ENCODE peak calls at places on chromosomes 3 and 15, in eight cellular contexts. C, O, Q, G, S, F, M and I are unnamed samples. For H3K27me3, the result is how much of the 10 kb centered on the place peaks cover.

GRCh38 chr3:31436830-31437229 is 95.9 kb upstream of the STT3B start:
- DNase-seq in Q (no peak), C (no peak), S (no peak), G (no peak), F (no peak), O (no peak), M (no peak), I (no peak)

GRCh38 chr3:72288955-72289707 is 504.2 kb upstream of the PROK2 start:
- DNase-seq in M (no peak), O (peak), F (no peak), Q (peak), G (peak), S (peak), C (peak), I (no peak)

GRCh38 chr3:130918328-130918727 is 24.4 kb downstream of the ATP2C1 start:
- DNase-seq in F (no peak), S (no peak), O (no peak), C (no peak), M (no peak), G (no peak), Q (peak), I (no peak)

GRCh38 chr15:98938804-98939203 is 68.8 kb downstream of the PGPEP1L start:
- DNase-seq in S (no peak), G (no peak), O (no peak), Q (no peak), F (no peak), C (no peak), M (no peak), I (no peak)

GRCh38 chr3:180070925-180071324 is 34.2 kb upstream of the PEX5L start:
- DNase-seq in F (no peak), Q (no peak), O (no peak), S (no peak), M (no peak), C (no peak), G (no peak), I (no peak)

GRCh38 chr3:8492744-8493511 is 8.7 kb upstream of the LMCD1 start:
- DNase-seq in M (no peak), C (no peak), O (no peak), G (no peak), S (no peak), F (no peak), Q (no peak), I (no peak)

GRCh38 chr3:69086133-69086722 is 1.5 kb downstream of the ARL6IP5 start:
- DNase-seq in G (peak), Q (peak), F (peak), S (peak), M (peak), C (peak), O (peak), I (peak)

GRCh38 chr3:196648856-196649255 is 9.4 kb downstream of the NRROS start:
- DNase-seq in Q (no peak), M (no peak), O (no peak), S (no peak), G (no peak), C (no peak), F (no peak), I (no peak)

GRCh38 chr3:128383316-128384235 is 83.1 kb downstream of the DNAJB8 start:
- DNase-seq in F (peak), S (peak), M (peak), O (peak), Q (peak), C (no peak), G (peak), I (peak)

GRCh38 chr3:183210341-183210740 is 42.7 kb upstream of the B3GNT5 start:
- DNase-seq in C (no peak), M (no peak), G (no peak), O (no peak), Q (no peak), S (no peak), F (no peak), I (no peak)

GRCh38 chr3:64161481-64161952 is 63.7 kb downstream of the PRICKLE2 start:
- DNase-seq in Q (no peak), C (no peak), F (no peak), G (peak), O (no peak), M (no peak), S (no peak), I (no peak)

GRCh38 chr15:30979457-30979856 is 12.0 kb downstream of the MTMR10 start:
- DNase-seq in G (no peak), F (no peak), Q (no peak), M (no peak), C (no peak), O (no peak), S (no peak), I (no peak)

GRCh38 chr3:152455989-152456388 is 187.3 kb downstream of the MBNL1 start:
- DNase-seq in C (no peak), F (no peak), G (no peak), O (no peak), M (no peak), S (no peak), Q (no peak), I (no peak)

GRCh38 chr3:38829404-38829803 is 13.4 kb upstream of the SCN10A start:
- DNase-seq in M (no peak), G (no peak), C (no peak), Q (peak), S (peak), F (no peak), O (no peak), I (no peak)

GRCh38 chr15:26050271-26050670 is 187.1 kb upstream of the ATP10A start:
- DNase-seq in C (no peak), F (no peak), G (no peak), M (no peak), Q (no peak), S (no peak), O (no peak), I (no peak)

GRCh38 chr15:80614711-80615360 is 80.3 kb upstream of the ABHD17C start:
- DNase-seq in C (no peak), M (no peak), G (no peak), F (no peak), S (no peak), Q (no peak), O (no peak), I (peak)

GRCh38 chr3:159775372-159775961 is 213.2 kb upstream of the IL12A start:
- DNase-seq in C (peak), F (no peak), O (no peak), Q (peak), G (peak), M (peak), S (peak), I (no peak)

GRCh38 chr3:182413061-182413460 is 380.2 kb upstream of the ATP11B start:
- DNase-seq in C (no peak), F (no peak), S (no peak), G (no peak), Q (no peak), O (no peak), M (no peak), I (no peak)

GRCh38 chr3:170721563-170721962 is 135.7 kb upstream of the SLC7A14 start:
- DNase-seq in Q (no peak), C (no peak), M (no peak), G (no peak), O (no peak), F (no peak), S (no peak), I (no peak)

GRCh38 chr15:80840173-80841130 is 61.3 kb downstream of the CEMIP start:
- DNase-seq in G (no peak), F (no peak), O (no peak), Q (no peak), S (no peak), C (no peak), M (no peak), I (no peak)

GRCh38 chr3:116445291-116445841 is at the start of gene LSAMP:
- DNase-seq in S (no peak), M (no peak), G (peak), Q (peak), C (peak), F (no peak), O (no peak), I (no peak)

GRCh38 chr15:62712455-62712839 is 330.1 kb upstream of the TPM1 start:
- DNase-seq in S (no peak), G (no peak), Q (no peak), M (no peak), F (no peak), C (no peak), O (no peak), I (no peak)

GRCh38 chr3:52068055-52068704 is 11.8 kb upstream of the DUSP7 start:
- DNase-seq in M (no peak), F (no peak), S (no peak), G (no peak), C (no peak), O (no peak), Q (peak), I (no peak)

GRCh38 chr15:81329446-81329845 is 5.5 kb upstream of the STARD5 start:
- DNase-seq in C (no peak), M (no peak), O (no peak), F (no peak), S (no peak), Q (no peak), G (no peak), I (no peak)

GRCh38 chr3:111729087-111729846 is 129.8 kb upstream of the PHLDB2 start:
- DNase-seq in Q (peak), G (no peak), O (peak), S (peak), M (peak), C (no peak), F (no peak), I (peak)

GRCh38 chr3:134605506-134605905 is 45.3 kb downstream of the KY start:
- DNase-seq in Q (no peak), G (no peak), O (no peak), M (no peak), S (no peak), F (no peak), C (peak), I (peak)

GRCh38 chr3:66625464-66626216 is 124.8 kb upstream of the LRIG1 start:
- DNase-seq in M (no peak), G (no peak), O (no peak), C (no peak), S (no peak), Q (peak), F (no peak), I (no peak)

GRCh38 chr3:47432673-47433072 is 43.1 kb downstream of the SCAP start:
- DNase-seq in O (no peak), F (no peak), S (no peak), C (peak), G (no peak), M (no peak), Q (no peak), I (no peak)
- H3K27ac ChIP-seq in O (no peak), F (no peak), S (no peak), C (no peak), G (no peak), M (no peak), Q (no peak), I (no peak)

DNA sequence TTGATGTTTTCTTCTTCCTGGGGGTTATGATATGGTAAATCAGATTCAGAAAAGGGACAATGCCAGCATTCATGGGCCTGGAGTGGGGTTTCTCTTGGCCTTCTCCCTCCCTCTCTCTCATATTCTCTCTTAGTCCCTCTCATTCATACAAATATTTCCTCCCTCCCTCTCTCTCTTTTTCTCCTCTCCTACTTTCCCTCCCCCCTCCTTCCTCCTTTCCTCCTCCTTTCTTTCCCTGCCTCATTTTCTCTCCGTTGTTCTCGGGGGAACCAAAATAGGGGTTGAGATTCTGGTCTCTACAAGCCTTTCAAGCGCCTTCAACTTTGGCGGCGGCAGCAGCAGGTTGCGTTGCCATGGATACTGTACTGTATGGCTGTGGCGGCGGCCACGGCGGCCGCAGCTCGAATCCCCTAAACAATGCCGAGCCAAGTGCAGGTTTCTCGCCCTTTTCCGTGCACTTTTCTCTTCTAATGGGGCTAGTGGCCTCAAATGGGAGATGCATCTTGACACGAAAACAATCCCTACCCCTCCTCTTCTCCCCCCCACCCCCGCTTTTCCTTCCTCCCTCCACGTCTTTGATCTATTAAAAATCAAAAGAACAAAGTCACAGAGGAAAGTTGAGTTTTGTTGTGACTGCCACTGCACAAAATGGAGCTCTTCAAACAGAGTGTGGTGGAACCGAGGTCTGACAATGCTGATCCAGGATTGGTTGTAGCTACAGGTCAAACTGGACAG is 45.2 kb downstream of the ZIC4 start:
- DNase-seq in Q (no peak), F (no peak), C (peak), S (no peak), M (no peak), O (no peak), G (no peak), I (no peak)
- H3K4me3 ChIP-seq in Q (no peak), F (no peak), C (peak), S (no peak), M (no peak), O (no peak), G (no peak), I (no peak)

DNA sequence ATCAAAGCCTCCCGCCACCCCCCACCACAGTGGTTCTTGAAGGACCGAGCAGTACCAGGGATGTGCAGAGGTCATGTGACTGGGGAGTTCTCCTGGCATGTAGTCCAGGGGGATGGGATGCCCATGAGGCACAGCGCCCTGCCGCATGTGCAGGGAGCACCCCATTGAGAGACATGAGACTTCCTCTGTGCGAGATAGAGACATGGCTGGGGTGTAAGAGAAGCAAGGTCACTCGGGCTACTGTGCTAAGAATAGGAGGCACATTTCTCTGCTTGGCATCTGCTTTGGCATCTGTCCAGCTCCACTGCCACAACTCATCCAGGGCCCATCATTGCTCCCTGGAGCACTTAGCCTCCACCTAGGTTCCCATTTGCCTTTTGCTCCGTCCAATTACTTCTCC is 2.4 kb upstream of the CYP1A1 start:
- DNase-seq in S (no peak), C (no peak), O (no peak), G (no peak), F (no peak), M (no peak), Q (no peak), I (no peak)
- H3K27me3 ChIP-seq in S (under half), C (under half), O (under half), G (under half), F (under half), M (under half), Q (under half), I (under half)

GRCh38 chr3:43769471-43770425 is 79.0 kb downstream of the ABHD5 start:
- DNase-seq in O (peak), Q (peak), F (peak), G (peak), C (peak), M (peak), S (peak), I (peak)

GRCh38 chr3:43770426-43771103 is 79.8 kb downstream of the ABHD5 start:
- DNase-seq in Q (peak), S (peak), C (no peak), G (no peak), M (peak), O (peak), F (no peak), I (peak)

GRCh38 chr3:43774799-43775198 is 84.1 kb downstream of the ABHD5 start:
- DNase-seq in O (peak), G (no peak), M (no peak), Q (no peak), F (no peak), C (peak), S (no peak), I (no peak)

GRCh38 chr3:43776101-43776500 is 85.4 kb downstream of the ABHD5 start:
- DNase-seq in G (no peak), S (no peak), M (no peak), C (peak), O (no peak), Q (no peak), F (no peak), I (no peak)

DNA sequence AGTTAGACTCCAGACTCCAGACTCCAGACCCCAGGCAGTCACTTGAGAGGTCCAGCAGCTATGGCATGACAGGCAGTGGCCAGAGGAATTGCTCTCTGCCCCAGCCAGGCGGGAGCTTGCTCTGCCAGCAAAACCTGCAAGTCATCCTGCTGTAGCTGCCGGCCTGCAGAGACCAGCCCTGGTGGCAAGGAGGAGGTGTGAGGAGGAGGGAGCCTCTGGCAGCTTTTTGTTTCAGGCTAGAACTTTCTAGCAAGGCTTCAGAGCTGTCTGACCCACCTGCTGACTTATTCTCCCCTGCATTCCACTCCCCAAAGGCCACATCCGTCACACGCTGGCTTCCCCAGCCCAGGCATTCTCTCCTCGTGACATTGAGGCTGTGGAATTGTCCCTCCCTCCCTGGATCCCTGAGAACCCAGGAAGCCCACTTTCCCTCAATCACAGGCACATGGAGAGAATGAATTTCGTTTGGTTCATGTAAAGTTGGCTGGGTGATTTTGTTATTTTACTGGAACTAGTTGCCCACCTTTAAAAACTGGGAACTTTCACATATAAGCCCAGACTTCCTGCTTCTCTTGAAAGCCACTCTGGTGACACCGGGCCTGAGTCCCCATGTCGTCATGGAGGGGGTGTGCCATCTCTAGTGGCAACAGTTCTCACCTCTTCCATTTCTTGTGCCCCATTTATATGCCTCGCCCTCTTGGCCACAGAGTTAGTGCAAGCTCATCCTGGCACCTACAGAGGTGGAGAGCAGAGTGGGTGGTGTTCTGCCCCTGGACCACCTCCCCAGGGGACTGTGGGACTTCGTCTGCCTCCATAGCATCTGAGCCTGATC is 82.8 kb downstream of the ABHD5 start:
- DNase-seq in G (no peak), M (no peak), S (no peak), F (no peak), C (peak), Q (no peak), O (peak), I (no peak)
- H3K27ac ChIP-seq in G (no peak), M (peak), S (no peak), F (no peak), C (peak), Q (no peak), O (no peak), I (no peak)

GRCh38 chr3:42829628-42830436 is 20.6 kb downstream of the ACKR2 start:
- DNase-seq in M (no peak), Q (no peak), S (no peak), F (no peak), G (no peak), C (no peak), O (peak), I (peak)

GRCh38 chr3:42827654-42828053 is 18.4 kb downstream of the ACKR2 start:
- DNase-seq in C (no peak), M (no peak), G (no peak), O (no peak), F (no peak), Q (no peak), S (no peak), I (peak)

GRCh38 chr3:42830437-42831320 is 21.4 kb downstream of the ACKR2 start:
- DNase-seq in O (no peak), S (no peak), M (no peak), Q (peak), G (no peak), F (peak), C (peak), I (no peak)

GRCh38 chr3:42827023-42827422 is 17.8 kb downstream of the ACKR2 start:
- DNase-seq in S (no peak), C (no peak), M (no peak), Q (no peak), F (no peak), O (no peak), G (no peak), I (no peak)

DNA sequence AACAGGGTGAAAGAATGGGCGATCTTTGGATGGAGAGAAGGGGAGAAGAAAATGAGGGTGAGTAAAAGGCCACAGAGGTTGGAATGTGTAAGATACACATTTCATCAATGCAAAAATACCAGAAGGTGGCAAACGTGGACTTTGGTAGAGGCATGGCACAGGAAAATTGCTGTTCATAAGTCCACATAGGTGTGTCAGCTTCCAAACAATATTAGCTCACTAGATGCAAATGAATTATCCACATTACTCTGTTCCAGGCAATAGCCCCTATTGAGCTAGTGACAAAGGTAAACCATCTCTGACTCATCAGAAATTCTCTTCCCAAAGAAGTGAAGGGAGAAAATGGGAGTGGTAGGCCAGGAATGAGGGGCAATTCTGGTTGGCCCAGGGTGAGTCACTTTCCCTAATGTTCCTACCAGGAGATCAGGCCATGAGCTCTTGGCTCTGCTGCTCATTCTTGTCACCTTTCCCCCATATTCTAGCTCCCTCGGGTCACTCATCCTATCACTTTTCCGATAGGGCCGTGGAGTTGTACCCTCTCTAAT is 19.9 kb downstream of the ACKR2 start:
- DNase-seq in F (peak), C (no peak), M (no peak), O (peak), S (no peak), G (no peak), Q (no peak), I (peak)
- H3K4me3 ChIP-seq in F (no peak), C (no peak), M (no peak), O (no peak), S (no peak), G (no peak), Q (no peak), I (no peak)

DNA sequence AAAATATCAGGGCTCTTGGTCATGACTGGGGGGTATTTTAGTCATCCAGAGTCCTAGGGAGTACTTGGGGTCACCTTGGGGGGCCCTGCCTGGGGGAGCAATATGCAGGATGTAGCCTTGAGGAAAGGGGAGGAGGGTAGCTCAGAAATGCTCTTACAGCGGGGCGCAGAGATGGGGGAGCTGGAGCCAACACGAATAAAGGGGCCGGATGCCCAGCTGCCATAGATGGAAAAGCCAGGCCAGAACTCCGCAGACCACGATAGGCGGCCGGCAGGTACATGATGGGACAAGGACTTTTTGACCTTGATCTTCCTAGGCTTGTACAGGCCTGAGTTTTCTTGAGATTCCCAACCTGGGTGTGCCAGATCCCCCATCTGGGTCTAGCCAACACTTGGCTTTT is 47.7 kb upstream of the SLC6A1 start:
- DNase-seq in M (no peak), C (no peak), F (no peak), O (no peak), S (no peak), Q (no peak), G (no peak), I (no peak)
- H3K27me3 ChIP-seq in M (under half), C (under half), F (under half), O (under half), S (under half), Q (under half), G (under half), I (under half)